ENCODE peak calls at places on chromosomes 6 and 20, in eight cellular contexts. J is Peyer's patch; A is cardiac fibroblast; E is AG09309; Y is fibroblast of mammary gland; O is AML-193; P is bronchial epithelial cell; H is activated CD8-positive, alpha-beta T cell treated with anti-CD3 and anti-CD28 coated beads, Interleukin-2, amount 10 ng/mL, durations not matched to agents 7 days and 5 days. K is an unnamed sample.

GRCh38 chr6:90502866-90503407 is 83.9 kb downstream of the MAP3K7 start:
- DNase-seq in J (no peak), H (no peak), E (no peak), A (no peak), Y (no peak), O (no peak), P (no peak), K (peak)

GRCh38 chr6:87808005-87808757 is 106.1 kb upstream of the AKIRIN2 start:
- DNase-seq in E (peak), A (peak), O (no peak), Y (peak), H (no peak), P (peak), J (no peak), K (peak)

GRCh38 chr6:7528565-7528964 is 12.9 kb upstream of the DSP start:
- DNase-seq in Y (peak), J (no peak), P (peak), E (peak), H (no peak), A (peak), O (no peak), K (no peak)

GRCh38 chr20:3563548-3564177 is 92.8 kb downstream of the ATRN start:
- DNase-seq in E (peak), J (peak), P (peak), Y (peak), A (peak), O (peak), H (peak), K (peak)

GRCh38 chr6:4085329-4085695 is 6.4 kb upstream of the FAM217A start:
- DNase-seq in E (no peak), J (no peak), H (no peak), P (peak), Y (peak), O (no peak), A (peak), K (no peak)

GRCh38 chr20:17498181-17498580 is 33.0 kb downstream of the BFSP1 start:
- DNase-seq in Y (peak), H (no peak), O (no peak), E (no peak), A (peak), P (peak), J (no peak), K (no peak)

GRCh38 chr6:150775804-150776203 is 89.7 kb upstream of the MTHFD1L start:
- DNase-seq in P (no peak), J (no peak), Y (no peak), H (no peak), A (no peak), E (no peak), O (no peak), K (no peak)

GRCh38 chr20:17833036-17833674 is 133.4 kb downstream of the BANF2 start:
- DNase-seq in Y (peak), H (no peak), J (no peak), P (peak), E (no peak), A (peak), O (no peak), K (no peak)

GRCh38 chr6:150720774-150721233 is 121.1 kb downstream of the PLEKHG1 start:
- DNase-seq in H (no peak), P (peak), O (no peak), J (no peak), A (peak), Y (no peak), E (no peak), K (peak)

GRCh38 chr6:116992546-116992945 is 115.5 kb downstream of the RFX6 start:
- DNase-seq in P (no peak), Y (no peak), E (no peak), H (no peak), O (no peak), J (no peak), A (no peak), K (no peak)

K was measured in NB4.